ENCODE peak calls at places on chromosomes 13 and 19, in six cellular contexts. One of them, this sample, is unnamed.

GRCh38 chr19:13781547-13781946 is 7.3 kb downstream of the C19orf53 start:
- DNase-seq in CD8-positive, alpha-beta memory T cell: no peak
- DNase-seq in GM03348: peak
- DNase-seq in activated CD4-positive, alpha-beta T cell treated with anti-CD3 and anti-CD28 coated beads for 1 hour: no peak
- DNase-seq in HEK293T: peak
- DNase-seq in neuronal stem cell: peak
- DNase-seq in this sample: peak

GRCh38 chr19:3266792-3267469 is 42.5 kb downstream of the CELF5 start:
- DNase-seq in HEK293T: peak
- DNase-seq in CD8-positive, alpha-beta memory T cell: no peak
- DNase-seq in neuronal stem cell: no peak
- DNase-seq in activated CD4-positive, alpha-beta T cell treated with anti-CD3 and anti-CD28 coated beads for 1 hour: no peak
- DNase-seq in GM03348: no peak
- DNase-seq in this sample: no peak

GRCh38 chr19:6481541-6482342 is at the start of gene DENND1C:
- DNase-seq in HEK293T: peak
- DNase-seq in neuronal stem cell: no peak
- DNase-seq in CD8-positive, alpha-beta memory T cell: peak
- DNase-seq in activated CD4-positive, alpha-beta T cell treated with anti-CD3 and anti-CD28 coated beads for 1 hour: peak
- DNase-seq in GM03348: peak
- DNase-seq in this sample: peak

GRCh38 chr19:11652492-11652891 is 55.2 kb downstream of the ZNF627 start:
- DNase-seq in activated CD4-positive, alpha-beta T cell treated with anti-CD3 and anti-CD28 coated beads for 1 hour: no peak
- DNase-seq in GM03348: no peak
- DNase-seq in neuronal stem cell: no peak
- DNase-seq in CD8-positive, alpha-beta memory T cell: no peak
- DNase-seq in HEK293T: no peak
- DNase-seq in this sample: no peak

GRCh38 chr13:111046590-111047141 is 68.4 kb upstream of the ARHGEF7 start:
- DNase-seq in HEK293T: no peak
- DNase-seq in GM03348: peak
- DNase-seq in CD8-positive, alpha-beta memory T cell: no peak
- DNase-seq in activated CD4-positive, alpha-beta T cell treated with anti-CD3 and anti-CD28 coated beads for 1 hour: no peak
- DNase-seq in neuronal stem cell: no peak
- DNase-seq in this sample: peak

GRCh38 chr13:60112771-60113170 is 51.0 kb downstream of the DIAPH3 start:
- DNase-seq in activated CD4-positive, alpha-beta T cell treated with anti-CD3 and anti-CD28 coated beads for 1 hour: no peak
- DNase-seq in GM03348: peak
- DNase-seq in CD8-positive, alpha-beta memory T cell: no peak
- DNase-seq in neuronal stem cell: no peak
- DNase-seq in HEK293T: no peak
- DNase-seq in this sample: no peak

GRCh38 chr13:59088716-59089115 is 1075.0 kb downstream of the DIAPH3 start:
- DNase-seq in HEK293T: no peak
- DNase-seq in activated CD4-positive, alpha-beta T cell treated with anti-CD3 and anti-CD28 coated beads for 1 hour: no peak
- DNase-seq in CD8-positive, alpha-beta memory T cell: no peak
- DNase-seq in neuronal stem cell: no peak
- DNase-seq in GM03348: no peak
- DNase-seq in this sample: no peak

GRCh38 chr13:53151692-53152421 is 123.2 kb downstream of the OLFM4 start:
- DNase-seq in neuronal stem cell: peak
- DNase-seq in activated CD4-positive, alpha-beta T cell treated with anti-CD3 and anti-CD28 coated beads for 1 hour: no peak
- DNase-seq in CD8-positive, alpha-beta memory T cell: no peak
- DNase-seq in HEK293T: peak
- DNase-seq in GM03348: peak
- DNase-seq in this sample: peak

GRCh38 chr13:27022571-27023311 is 148.9 kb downstream of the USP12 start:
- DNase-seq in HEK293T: no peak
- DNase-seq in neuronal stem cell: no peak
- DNase-seq in GM03348: no peak
- DNase-seq in activated CD4-positive, alpha-beta T cell treated with anti-CD3 and anti-CD28 coated beads for 1 hour: no peak
- DNase-seq in CD8-positive, alpha-beta memory T cell: no peak
- DNase-seq in this sample: no peak

GRCh38 chr19:7783991-7784421 is 21.0 kb downstream of the CLEC4M start:
- DNase-seq in HEK293T: no peak
- DNase-seq in CD8-positive, alpha-beta memory T cell: no peak
- DNase-seq in neuronal stem cell: no peak
- DNase-seq in activated CD4-positive, alpha-beta T cell treated with anti-CD3 and anti-CD28 coated beads for 1 hour: no peak
- DNase-seq in GM03348: no peak
- DNase-seq in this sample: peak

GRCh38 chr13:72181661-72182060 is 314.7 kb upstream of the DACH1 start:
- DNase-seq in neuronal stem cell: no peak
- DNase-seq in activated CD4-positive, alpha-beta T cell treated with anti-CD3 and anti-CD28 coated beads for 1 hour: no peak
- DNase-seq in HEK293T: no peak
- DNase-seq in CD8-positive, alpha-beta memory T cell: no peak
- DNase-seq in GM03348: no peak
- DNase-seq in this sample: no peak

GRCh38 chr19:56917998-56918397 is 77.5 kb upstream of the PEG3 start:
- DNase-seq in neuronal stem cell: no peak
- DNase-seq in GM03348: no peak
- DNase-seq in activated CD4-positive, alpha-beta T cell treated with anti-CD3 and anti-CD28 coated beads for 1 hour: no peak
- DNase-seq in HEK293T: no peak
- DNase-seq in CD8-positive, alpha-beta memory T cell: no peak
- DNase-seq in this sample: peak

GRCh38 chr19:10334340-10335148 is 1.2 kb upstream of the RAVER1 start:
- DNase-seq in CD8-positive, alpha-beta memory T cell: peak
- DNase-seq in activated CD4-positive, alpha-beta T cell treated with anti-CD3 and anti-CD28 coated beads for 1 hour: no peak
- DNase-seq in neuronal stem cell: peak
- DNase-seq in GM03348: peak
- DNase-seq in HEK293T: peak
- DNase-seq in this sample: peak

GRCh38 chr19:1449467-1450442 is at the start of gene APC2:
- DNase-seq in activated CD4-positive, alpha-beta T cell treated with anti-CD3 and anti-CD28 coated beads for 1 hour: no peak
- DNase-seq in GM03348: peak
- DNase-seq in CD8-positive, alpha-beta memory T cell: peak
- DNase-seq in neuronal stem cell: peak
- DNase-seq in HEK293T: peak
- DNase-seq in this sample: peak

GRCh38 chr13:80334582-80335260 is 6.2 kb downstream of the SPRY2 start:
- DNase-seq in activated CD4-positive, alpha-beta T cell treated with anti-CD3 and anti-CD28 coated beads for 1 hour: no peak
- DNase-seq in neuronal stem cell: no peak
- DNase-seq in HEK293T: no peak
- DNase-seq in CD8-positive, alpha-beta memory T cell: no peak
- DNase-seq in GM03348: no peak
- DNase-seq in this sample: no peak

GRCh38 chr19:38060346-38060745 is 153.3 kb downstream of the SIPA1L3 start:
- DNase-seq in CD8-positive, alpha-beta memory T cell: no peak
- DNase-seq in activated CD4-positive, alpha-beta T cell treated with anti-CD3 and anti-CD28 coated beads for 1 hour: no peak
- DNase-seq in HEK293T: no peak
- DNase-seq in neuronal stem cell: no peak
- DNase-seq in GM03348: no peak
- DNase-seq in this sample: no peak